ENCODE peak calls at places on chromosome 18, in five cellular contexts. G is HCT116, M is neural crest cell, L is hypothalamus, W is heart left ventricle. X is an unnamed sample.

GRCh38 chr18:36424741-36425142 is 127.2 kb downstream of the FHOD3 start:
- DNase-seq in G (peak), M (no peak), L (no peak), W (no peak), X (no peak)

GRCh38 chr18:21441670-21442069 is 158.8 kb downstream of the ESCO1 start:
- DNase-seq in G (no peak), M (no peak), L (no peak), W (no peak), X (no peak)

GRCh38 chr18:24727685-24728084 is 267.2 kb downstream of the HRH4 start:
- DNase-seq in G (no peak), M (no peak), L (no peak), W (no peak), X (no peak)

GRCh38 chr18:34957864-34958259 is 83.4 kb upstream of the MAPRE2 start:
- DNase-seq in G (no peak), M (no peak), L (no peak), W (no peak), X (no peak)

GRCh38 chr18:62999392-62999791 is 284.1 kb downstream of the PHLPP1 start:
- DNase-seq in G (no peak), M (no peak), L (no peak), W (peak), X (peak)

GRCh38 chr18:59823611-59824195 is 76.1 kb upstream of the PMAIP1 start:
- DNase-seq in G (peak), M (peak), L (peak), W (peak), X (peak)

GRCh38 chr18:54090856-54091255 is 133.6 kb downstream of the MBD2 start:
- DNase-seq in G (no peak), M (no peak), L (no peak), W (no peak), X (no peak)

GRCh38 chr18:57164401-57164800 is 17.5 kb downstream of the BOD1L2 start:
- DNase-seq in G (no peak), M (no peak), L (no peak), W (no peak), X (no peak)

GRCh38 chr18:8630546-8630945 is 21.3 kb downstream of the RAB12 start:
- DNase-seq in G (no peak), M (no peak), L (no peak), W (no peak), X (no peak)